ENCODE peak calls at places on chromosomes 7 and 10, in five cellular contexts. A is adrenal gland, L is lower leg skin, E is bronchial epithelial cell, P is cardiac muscle cell. H is an unnamed sample.

GRCh38 chr7:75817112-75817511 is 3.5 kb upstream of the CCL24 start:
- DNase-seq in E (no peak), A (no peak), L (no peak), P (no peak), H (no peak)

GRCh38 chr7:75033064-75033463 is 40.5 kb downstream of the RCC1L start:
- DNase-seq in A (no peak), P (peak), E (no peak), L (no peak), H (no peak)

GRCh38 chr7:45576249-45576929 is 2.2 kb downstream of the ADCY1 start:
- DNase-seq in E (no peak), L (no peak), P (no peak), A (no peak), H (no peak)

GRCh38 chr7:146291900-146292299 is 175.3 kb downstream of the CNTNAP2 start:
- DNase-seq in E (no peak), P (no peak), L (no peak), A (no peak), H (no peak)

GRCh38 chr7:123548406-123548805 is 9.2 kb downstream of the NDUFA5 start:
- DNase-seq in A (no peak), E (no peak), P (no peak), L (no peak), H (no peak)

GRCh38 chr10:118594392-118595063 is 920 bp downstream of the PRLHR start:
- DNase-seq in L (no peak), A (peak), P (peak), E (peak), H (peak)

GRCh38 chr10:98486421-98486820 is 39.7 kb upstream of the HPS1 start:
- DNase-seq in L (no peak), E (peak), A (no peak), P (no peak), H (peak)

GRCh38 chr10:32180354-32181280 is 124.4 kb upstream of the KIF5B start:
- DNase-seq in A (no peak), L (peak), E (no peak), P (no peak), H (no peak)

GRCh38 chr7:34237493-34237849 is 332.1 kb downstream of the BMPER start:
- DNase-seq in E (no peak), L (no peak), A (no peak), P (no peak), H (no peak)

DNA sequence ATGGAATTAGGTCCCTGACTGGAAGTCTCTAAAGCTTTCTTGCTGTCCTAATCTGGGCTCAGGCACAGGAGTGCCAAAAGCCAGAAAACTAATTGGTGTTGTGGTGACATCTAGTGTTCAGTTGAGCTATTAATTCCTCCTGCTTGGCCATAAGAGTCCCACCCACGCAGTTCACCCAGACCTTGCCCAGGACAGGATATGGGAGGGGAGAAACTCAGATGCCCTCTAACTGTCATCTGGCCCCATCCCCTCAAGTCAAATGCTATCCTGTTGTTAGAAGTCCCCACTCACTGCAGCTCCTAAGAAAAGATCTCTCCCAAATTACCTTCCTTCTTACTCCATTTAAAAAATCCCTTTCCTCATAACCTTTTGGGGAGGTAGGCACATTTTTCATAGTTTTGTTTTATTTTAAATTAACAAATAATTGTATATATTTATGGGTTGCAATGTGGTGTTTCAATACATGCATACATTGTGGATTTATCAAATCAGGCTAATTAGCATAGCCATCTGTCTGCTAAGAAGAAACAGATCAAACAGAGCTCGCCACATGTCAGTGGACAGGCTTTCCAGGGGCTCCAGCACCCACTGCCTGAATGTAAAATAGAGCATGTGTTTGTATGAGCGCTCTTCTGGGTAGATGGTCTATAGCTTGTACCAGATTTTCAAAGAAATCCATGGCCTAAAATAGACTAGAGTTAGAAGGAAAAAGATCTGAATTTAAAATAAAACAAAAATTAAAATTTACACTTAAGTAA is 84.0 kb downstream of the GSAP start:
- DNase-seq in L (no peak), E (peak), P (peak), A (peak), H (peak)
- TF ChIP-seq CTCF in L (no peak), E (peak), P (peak), A (peak), H (peak)

DNA sequence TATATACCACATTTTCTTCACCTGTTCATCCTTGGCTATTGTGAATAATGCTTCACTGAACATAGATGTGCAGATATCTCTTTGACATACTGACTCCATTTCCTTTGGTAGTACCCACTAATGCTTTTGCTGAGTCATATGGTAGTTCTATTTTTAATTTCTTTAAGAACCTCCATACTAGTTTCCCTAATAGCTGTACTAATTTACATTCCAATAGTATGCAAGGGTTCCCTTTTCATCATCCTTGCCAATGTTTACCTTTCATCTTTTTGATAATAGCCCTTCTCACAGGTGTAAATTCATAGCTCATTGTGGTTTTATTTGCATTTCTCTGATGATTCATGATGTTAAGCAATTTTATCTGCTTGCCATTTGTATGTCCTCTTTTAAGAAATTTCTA is 159.9 kb downstream of the CALCR start:
- DNase-seq in P (no peak), L (no peak), E (peak), A (no peak), H (peak)
- H3K4me3 ChIP-seq in P (no peak), L (no peak), E (no peak), A (no peak), H (no peak)

GRCh38 chr7:149474309-149475120 is 13.7 kb upstream of the ZNF777 start:
- DNase-seq in E (no peak), A (no peak), L (no peak), P (no peak), H (no peak)
- TF ChIP-seq CTCF in E (no peak), A (no peak), L (no peak), P (no peak), H (no peak)

DNA sequence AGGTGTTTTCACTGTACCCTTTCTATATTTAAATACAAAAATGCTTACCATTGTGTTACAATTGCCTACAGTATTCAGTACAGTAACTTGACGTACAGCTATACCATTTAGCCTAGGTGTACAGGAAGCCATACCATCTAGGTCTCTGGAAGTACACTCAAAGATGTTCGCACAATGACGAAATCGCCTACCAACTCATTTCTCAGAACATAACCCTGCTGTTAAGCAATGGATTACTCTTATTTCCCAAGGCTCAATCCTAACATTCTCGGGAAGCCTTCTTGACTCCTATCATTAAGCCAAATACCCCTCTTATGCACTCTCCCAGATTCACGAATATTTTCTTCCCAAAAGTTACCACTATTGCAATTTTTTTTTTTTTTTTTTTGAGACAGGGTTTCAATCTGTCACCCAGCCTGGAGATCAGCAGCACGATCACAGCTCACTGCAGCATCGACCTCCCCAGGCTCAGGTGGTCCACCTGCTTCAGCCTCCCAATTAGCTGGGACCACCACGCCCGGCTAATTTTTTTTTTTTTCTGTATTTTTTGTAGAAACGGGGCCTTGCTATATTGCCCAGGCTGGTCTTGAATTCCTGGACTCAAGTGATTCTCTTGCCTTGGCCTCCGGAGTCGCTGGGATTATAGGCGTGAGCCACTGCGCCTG is 1.5 kb downstream of the CWF19L1 start:
- DNase-seq in A (no peak), P (no peak), L (no peak), E (no peak), H (peak)
- H3K4me3 ChIP-seq in A (no peak), P (no peak), L (no peak), E (no peak), H (peak)

DNA sequence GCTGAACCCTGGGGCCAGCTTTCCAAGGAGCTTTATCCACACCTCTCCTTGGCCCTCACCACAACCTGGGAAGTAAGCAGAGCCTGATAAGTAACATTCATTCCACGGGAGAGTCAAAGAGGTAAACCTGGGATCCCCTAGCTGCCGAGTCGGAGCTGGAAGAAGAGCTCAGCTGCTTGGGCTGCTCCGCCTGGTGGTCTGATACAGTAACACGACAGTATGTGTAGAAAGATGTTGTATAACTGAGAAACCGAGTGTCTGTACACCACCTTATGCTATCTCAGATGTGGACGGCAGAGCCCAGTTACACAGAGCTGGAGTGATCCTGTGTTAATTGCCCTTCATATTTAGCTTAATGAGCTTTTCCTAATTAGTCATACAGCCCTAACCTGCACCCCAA is 151.3 kb upstream of the KMT2E start:
- DNase-seq in P (peak), L (no peak), E (no peak), A (no peak), H (no peak)
- TF ChIP-seq CTCF in P (peak), L (no peak), E (no peak), A (no peak), H (peak)

GRCh38 chr10:102870221-102870620 is 951 bp downstream of the AS3MT start:
- DNase-seq in A (no peak), E (no peak), L (no peak), P (no peak), H (no peak)
- H3K4me3 ChIP-seq in A (no peak), E (no peak), L (no peak), P (peak), H (no peak)

DNA sequence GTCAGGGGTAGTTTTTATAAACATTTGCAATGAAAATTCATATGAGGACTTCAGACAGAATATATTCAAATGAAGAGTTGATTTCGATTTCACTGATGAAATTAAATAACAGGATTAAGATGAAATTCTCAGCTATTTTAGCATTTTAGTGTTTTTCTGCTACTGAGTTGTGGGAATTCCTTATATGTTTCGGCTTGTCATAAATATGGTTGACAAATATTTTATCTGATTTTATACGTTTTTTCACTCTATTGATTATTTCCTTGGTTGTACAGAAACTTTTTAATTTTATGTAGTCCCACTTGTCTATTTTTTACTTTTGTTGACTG is 14.6 kb upstream of the NME8 start:
- DNase-seq in A (no peak), L (no peak), P (no peak), E (no peak), H (no peak)
- TF ChIP-seq CTCF in A (no peak), L (no peak), P (no peak), E (no peak), H (no peak)

H was measured in epithelial cell of esophagus.